ENCODE peak calls at places on chromosome 7, in five cellular contexts. V is left ventricle myocardium superior; M is HepG2; E is Right ventricle myocardium inferior; D is naive thymus-derived CD8-positive, alpha-beta T cell. Z is an unnamed sample.

GRCh38 chr7:98178762-98179490 is 32.3 kb upstream of the BHLHA15 start:
- ATAC-seq in E (peak; percentile 37), D (no peak), V (no peak), M (no peak), Z (no peak)

GRCh38 chr7:85095816-85096215 is 91.0 kb downstream of the SEMA3D start:
- ATAC-seq in V (peak; percentile 24), E (no peak), M (no peak), D (no peak), Z (no peak)

GRCh38 chr7:66333443-66333842 is 128.3 kb downstream of the TPST1 start:
- ATAC-seq in V (no peak), E (no peak), D (no peak), M (peak; percentile 29), Z (no peak)

GRCh38 chr7:101507327-101507726 is 121.8 kb downstream of the MYL10 start:
- ATAC-seq in E (no peak), M (peak; percentile 25), D (no peak), V (no peak), Z (no peak)

GRCh38 chr7:134811798-134812197 is 32.4 kb downstream of the CALD1 start:
- ATAC-seq in D (no peak), M (no peak), V (peak; percentile 41), E (peak; percentile 40), Z (peak; percentile 15)

GRCh38 chr7:149016876-149017275 is 11.4 kb downstream of the PDIA4 start:
- ATAC-seq in V (no peak), M (no peak), E (no peak), D (no peak), Z (no peak)

GRCh38 chr7:152969839-152970238 is 210.3 kb downstream of the ACTR3B start:
- ATAC-seq in E (no peak), D (no peak), M (no peak), V (no peak), Z (no peak)

GRCh38 chr7:79664884-79665676 is 211.6 kb upstream of the MAGI2 start:
- ATAC-seq in D (no peak), M (no peak), V (peak; percentile 95), E (peak; percentile 83), Z (no peak)

GRCh38 chr7:51276967-51277366 is 39.6 kb downstream of the COBL start:
- ATAC-seq in M (no peak), E (no peak), D (no peak), V (no peak), Z (no peak)

Z was measured in SK-N-SH treated with all-trans-retinoic acid at 6 μM for 48 hours.